ENCODE peak calls at places on chromosomes 6 and 20, in five cellular contexts. X is PC-3, I is adipocyte, K is H1, Q is fibroblast of lung. R is an unnamed sample.

GRCh38 chr6:61886608-61887259 is 399.3 kb downstream of the KHDRBS2 start:
- DNase-seq in X (peak; percentile 17), I (no peak), K (no peak), Q (no peak), R (no peak)

GRCh38 chr20:15817351-15817750 is 755.9 kb downstream of the KIF16B start:
- DNase-seq in X (no peak), I (peak; percentile 26), K (no peak), Q (no peak), R (no peak)

GRCh38 chr6:6466967-6467761 is 121.4 kb upstream of the LY86 start:
- DNase-seq in X (peak; percentile 76), I (no peak), K (no peak), Q (peak; percentile 1), R (no peak)

GRCh38 chr6:157281570-157281969 is 41.7 kb downstream of the TMEM242 start:
- DNase-seq in X (peak; percentile 20), I (no peak), K (no peak), Q (no peak), R (no peak)

GRCh38 chr6:100464162-100464851 is 414 bp downstream of the SIM1 start:
- DNase-seq in X (no peak), I (no peak), K (no peak), Q (no peak), R (no peak)

GRCh38 chr6:13454286-13455221 is 32.8 kb downstream of the GFOD1 start:
- DNase-seq in X (peak; percentile 57), I (no peak), K (no peak), Q (peak; percentile 73), R (no peak)

GRCh38 chr20:9903048-9903651 is 64.3 kb upstream of the PAK5 start:
- DNase-seq in X (peak; percentile 30), I (peak; percentile 6), K (no peak), Q (no peak), R (no peak)

GRCh38 chr6:104829183-104829958 is 30.3 kb downstream of the HACE1 start:
- DNase-seq in X (peak; percentile 43), I (no peak), K (no peak), Q (no peak), R (no peak)

GRCh38 chr20:13507646-13508045 is 131.1 kb downstream of the TASP1 start:
- DNase-seq in X (no peak), I (no peak), K (no peak), Q (no peak), R (no peak)

GRCh38 chr20:63328716-63329275 is 32.4 kb downstream of the CHRNA4 start:
- DNase-seq in X (no peak), I (no peak), K (no peak), Q (no peak), R (no peak)

GRCh38 chr20:37406010-37406998 is 60.4 kb downstream of the SRC start:
- DNase-seq in X (peak; percentile 64), I (peak; percentile 76), K (no peak), Q (peak; percentile 20), R (no peak)

GRCh38 chr6:139135578-139136545 is 982 bp downstream of the HECA start:
- DNase-seq in X (no peak), I (peak; percentile 74), K (no peak), Q (no peak), R (no peak)

GRCh38 chr6:167469101-167469500 is 144.2 kb downstream of the TTLL2 start:
- DNase-seq in X (no peak), I (no peak), K (no peak), Q (no peak), R (no peak)

GRCh38 chr6:143581835-143582480 is 70.4 kb upstream of the FUCA2 start:
- DNase-seq in X (peak; percentile 63), I (peak; percentile 78), K (no peak), Q (peak; percentile 58), R (no peak)

GRCh38 chr6:168959696-168960095 is 293.9 kb downstream of the THBS2 start:
- DNase-seq in X (no peak), I (no peak), K (no peak), Q (no peak), R (no peak)

GRCh38 chr6:86306210-86306609 is 631.1 kb upstream of the HTR1E start:
- DNase-seq in X (no peak), I (no peak), K (no peak), Q (no peak), R (no peak)

GRCh38 chr6:157861814-157862213 is 38.8 kb downstream of the SNX9 start:
- DNase-seq in X (peak; percentile 20), I (peak; percentile 65), K (no peak), Q (peak; percentile 64), R (no peak)

GRCh38 chr20:62837790-62838458 is 21.1 kb downstream of the COL9A3 start:
- DNase-seq in X (no peak), I (peak; percentile 63), K (no peak), Q (no peak), R (no peak)

GRCh38 chr6:119333707-119334295 is 15.8 kb downstream of the MAN1A1 start:
- DNase-seq in X (peak; percentile 54), I (no peak), K (no peak), Q (no peak), R (no peak)

GRCh38 chr6:43966374-43966658 is 160.9 kb downstream of the MRPL14 start:
- DNase-seq in X (no peak), I (no peak), K (no peak), Q (no peak), R (no peak)

GRCh38 chr20:37235065-37235464 is 26.5 kb downstream of the GHRH start:
- DNase-seq in X (no peak), I (no peak), K (no peak), Q (no peak), R (no peak)

GRCh38 chr20:8573686-8574085 is 441.6 kb downstream of the PLCB1 start:
- DNase-seq in X (no peak), I (peak; percentile 53), K (no peak), Q (no peak), R (no peak)

GRCh38 chr6:84764332-84765049 is at the start of gene TBX18:
- DNase-seq in X (no peak), I (peak; percentile 99), K (peak; percentile 83), Q (peak; percentile 90), R (peak; percentile 75)
- H3K9ac ChIP-seq in X (no peak within 1 kb of the TSS), I (peak within 1 kb of the TSS; percentile 97), K (no peak within 1 kb of the TSS), Q (peak within 1 kb of the TSS; percentile 5), R (peak within 1 kb of the TSS; percentile 82)

GRCh38 chr20:31602430-31602778 is 2.7 kb upstream of the ID1 start:
- DNase-seq in X (no peak), I (no peak), K (no peak), Q (no peak), R (no peak)
- H3K9ac ChIP-seq in X (peak overlapping the region; percentile 3), I (no peak overlapping the region), K (no peak overlapping the region), Q (peak overlapping the region; percentile 1), R (no peak overlapping the region)

GRCh38 chr6:30103630-30104179 is 9.2 kb downstream of the TRIM31 start:
- DNase-seq in X (no peak), I (no peak), K (no peak), Q (no peak), R (no peak)
- H3K9ac ChIP-seq in X (peak overlapping the region; percentile 34), I (peak overlapping the region; percentile 83), K (no peak overlapping the region), Q (no peak overlapping the region), R (peak overlapping the region; percentile 19)

GRCh38 chr6:52540286-52540902 is 36.5 kb downstream of the TRAM2 start:
- DNase-seq in X (peak; percentile 30), I (no peak), K (no peak), Q (peak; percentile 88), R (no peak)
- H3K9ac ChIP-seq in X (no peak overlapping the region), I (peak overlapping the region; percentile 58), K (no peak overlapping the region), Q (no peak overlapping the region), R (no peak overlapping the region)

GRCh38 chr6:116412270-116412669 is 41.5 kb downstream of the DSE start:
- DNase-seq in X (no peak), I (peak; percentile 79), K (no peak), Q (no peak), R (no peak)

GRCh38 chr6:116406678-116407345 is 36.1 kb downstream of the DSE start:
- DNase-seq in X (no peak), I (peak; percentile 75), K (no peak), Q (peak; percentile 90), R (no peak)

GRCh38 chr6:116410945-116411623 is 40.3 kb downstream of the DSE start:
- DNase-seq in X (peak; percentile 27), I (peak; percentile 64), K (no peak), Q (peak; percentile 72), R (no peak)

GRCh38 chr6:116408476-116408875 is 37.7 kb downstream of the DSE start:
- DNase-seq in X (no peak), I (no peak), K (no peak), Q (no peak), R (no peak)

DNA sequence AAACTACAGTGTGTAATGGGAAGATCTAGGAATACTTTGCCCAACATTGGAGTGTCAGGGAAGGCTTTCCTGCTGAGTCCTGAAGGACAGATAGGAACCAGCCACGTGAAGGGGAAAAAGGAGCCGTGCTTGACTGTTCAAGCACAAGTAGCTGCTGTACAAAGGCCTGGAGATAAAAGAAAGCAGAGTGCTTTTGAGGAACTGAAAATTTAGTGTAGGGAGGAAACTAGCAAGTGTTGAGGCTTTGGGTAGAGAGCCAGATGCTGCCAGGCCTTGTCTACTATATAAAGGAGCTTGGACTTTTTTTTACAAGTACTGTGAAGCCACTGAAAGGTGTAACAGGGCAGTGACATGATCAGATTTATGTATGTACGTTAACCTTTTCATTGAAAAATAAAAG is 39.0 kb downstream of the DSE start:
- DNase-seq in X (no peak), I (no peak), K (no peak), Q (no peak), R (no peak)
- H3K9ac ChIP-seq in X (no peak overlapping the region), I (no peak overlapping the region), K (no peak overlapping the region), Q (no peak overlapping the region), R (no peak overlapping the region)

GRCh38 chr6:132401941-132402275 is 633 bp upstream of the MOXD1 start:
- DNase-seq in X (no peak), I (no peak), K (no peak), Q (no peak), R (no peak)
- H3K9ac ChIP-seq in X (no peak overlapping the region), I (peak overlapping the region; percentile 89), K (peak overlapping the region; percentile 31), Q (peak overlapping the region; percentile 79), R (no peak overlapping the region)